ENCODE peak calls at places on chromosomes 7 and 10, in four cellular contexts. E is HCT116, F is K562, J is HepG2. H is an unnamed sample.

GRCh38 chr7:114439581-114439980 is 25.0 kb downstream of the FOXP2 start:
- DNase-seq in E (no peak), F (no peak), J (no peak), H (no peak)

GRCh38 chr10:484925-485661 is 204.4 kb downstream of the DIP2C start:
- DNase-seq in E (no peak), F (no peak), J (no peak), H (no peak)

GRCh38 chr10:63467833-63468232 is 2.1 kb upstream of the JMJD1C start:
- DNase-seq in E (no peak), F (no peak), J (no peak), H (no peak)

GRCh38 chr10:124650820-124651401 is 93.3 kb downstream of the FAM53B start:
- DNase-seq in E (no peak), F (no peak), J (no peak), H (no peak)

GRCh38 chr10:59463909-59464308 is 101.6 kb upstream of the FAM13C start:
- DNase-seq in E (no peak), F (no peak), J (no peak), H (no peak)

GRCh38 chr7:19442016-19442785 is 266.6 kb downstream of the POLR1F start:
- DNase-seq in E (peak), F (no peak), J (no peak), H (peak)

GRCh38 chr7:157518514-157519175 is 181.8 kb downstream of the DNAJB6 start:
- DNase-seq in E (no peak), F (no peak), J (no peak), H (no peak)

GRCh38 chr10:74969530-74969929 is 141.9 kb upstream of the SAMD8 start:
- DNase-seq in E (no peak), F (no peak), J (no peak), H (no peak)

GRCh38 chr10:101655581-101655980 is 39.4 kb downstream of the FBXW4 start:
- DNase-seq in E (no peak), F (no peak), J (no peak), H (no peak)

GRCh38 chr10:127736222-127736914 is 617 bp upstream of the FOXI2 start:
- DNase-seq in E (no peak), F (no peak), J (no peak), H (no peak)

GRCh38 chr10:72616716-72617115 is 9.2 kb downstream of the MICU1 start:
- DNase-seq in E (no peak), F (no peak), J (no peak), H (no peak)

GRCh38 chr7:28112883-28113540 is 67.6 kb downstream of the JAZF1 start:
- DNase-seq in E (no peak), F (no peak), J (peak), H (no peak)

GRCh38 chr10:36172574-36172973 is 530.5 kb upstream of the FZD8 start:
- DNase-seq in E (no peak), F (no peak), J (no peak), H (no peak)

GRCh38 chr7:116339564-116339963 is 129.2 kb downstream of the TES start:
- DNase-seq in E (no peak), F (peak), J (peak), H (no peak)

GRCh38 chr10:22491931-22492615 is 146.8 kb downstream of the SPAG6 start:
- DNase-seq in E (no peak), F (no peak), J (no peak), H (no peak)

GRCh38 chr10:123250640-123251039 is 96.4 kb downstream of the BUB3 start:
- DNase-seq in E (no peak), F (no peak), J (no peak), H (no peak)

GRCh38 chr7:137987968-137988367 is 13.9 kb downstream of the CREB3L2 start:
- DNase-seq in E (no peak), F (no peak), J (no peak), H (no peak)
- TF ChIP-seq SIN3A in E (no peak), F (no peak), J (no peak), H (no peak)

DNA sequence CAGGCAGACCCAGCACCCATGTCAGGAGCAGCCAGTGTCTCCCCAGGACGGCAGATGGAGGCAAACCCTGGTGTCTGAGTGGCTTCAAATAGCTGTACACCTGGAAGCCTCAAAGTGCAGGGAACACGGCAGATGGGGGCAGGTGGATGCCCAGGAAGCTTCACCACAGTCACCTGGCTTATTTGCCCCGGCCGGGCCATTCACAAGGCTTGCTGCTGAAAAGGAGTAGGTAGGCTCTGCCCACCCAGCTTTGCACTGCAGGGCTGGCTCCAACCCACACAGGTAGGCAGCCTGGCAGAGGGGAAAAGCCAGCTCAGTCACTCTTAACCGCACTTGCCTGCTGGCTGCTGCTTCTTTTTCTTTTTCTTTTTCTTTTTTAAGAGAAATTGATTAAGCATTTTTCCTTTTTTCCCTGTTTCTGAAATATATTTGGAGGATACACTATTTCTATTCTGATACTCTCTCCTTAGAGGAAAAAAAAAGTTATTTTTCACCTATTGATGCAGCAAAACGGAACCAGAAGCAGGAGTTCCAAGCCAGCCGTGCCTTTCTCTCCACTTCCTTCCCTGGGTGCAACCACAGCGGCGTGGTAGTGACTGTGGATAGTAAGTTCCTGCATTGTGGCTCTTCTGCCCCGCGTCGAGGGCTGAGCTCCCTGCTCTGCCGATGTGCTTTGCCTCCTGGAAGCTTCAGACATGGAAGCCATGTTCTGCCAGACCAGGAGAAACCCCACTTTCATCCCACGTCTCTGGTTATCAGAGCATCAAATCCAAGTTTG is 118.3 kb downstream of the KLF6 start:
- DNase-seq in E (no peak), F (no peak), J (no peak), H (no peak)
- TF ChIP-seq TCF7L2 in E (no peak), F (no peak), J (no peak), H (no peak)

GRCh38 chr7:142511801-142512200 is 237.5 kb upstream of the PRSS1 start:
- DNase-seq in E (no peak), F (no peak), J (no peak), H (no peak)
- TF ChIP-seq SIN3A in E (no peak), F (no peak), J (no peak), H (no peak)

DNA sequence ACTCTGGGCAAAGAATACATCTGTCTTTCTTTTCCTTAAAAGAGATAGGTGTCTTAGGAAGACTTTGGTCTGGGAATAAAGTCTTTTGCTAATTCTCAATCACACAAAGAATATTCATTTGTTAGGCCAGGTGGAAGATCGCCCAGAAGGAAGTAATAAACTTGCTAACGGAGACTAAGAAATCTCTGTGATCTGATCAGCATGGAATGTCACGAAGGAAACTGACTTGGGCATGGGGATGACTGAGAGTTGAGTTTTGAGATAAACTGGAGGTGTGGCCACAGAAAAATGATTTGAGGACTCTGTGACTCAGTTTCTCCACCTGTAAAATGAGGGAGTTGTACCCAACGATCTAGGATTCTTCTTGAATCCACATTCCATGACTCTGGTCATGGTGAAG is 161.1 kb upstream of the SVIL start:
- DNase-seq in E (no peak), F (no peak), J (no peak), H (no peak)
- TF ChIP-seq TCF7L2 in E (no peak), F (no peak), J (no peak), H (no peak)

GRCh38 chr10:79326361-79327089 is 20.7 kb upstream of the PPIF start:
- DNase-seq in E (no peak), F (no peak), J (no peak), H (no peak)

GRCh38 chr10:79321951-79322350 is 25.3 kb upstream of the PPIF start:
- DNase-seq in E (no peak), F (no peak), J (no peak), H (no peak)

GRCh38 chr10:79322616-79323566 is 24.4 kb upstream of the PPIF start:
- DNase-seq in E (no peak), F (no peak), J (no peak), H (no peak)

GRCh38 chr10:79323602-79324001 is 23.7 kb upstream of the PPIF start:
- DNase-seq in E (no peak), F (no peak), J (no peak), H (no peak)

DNA sequence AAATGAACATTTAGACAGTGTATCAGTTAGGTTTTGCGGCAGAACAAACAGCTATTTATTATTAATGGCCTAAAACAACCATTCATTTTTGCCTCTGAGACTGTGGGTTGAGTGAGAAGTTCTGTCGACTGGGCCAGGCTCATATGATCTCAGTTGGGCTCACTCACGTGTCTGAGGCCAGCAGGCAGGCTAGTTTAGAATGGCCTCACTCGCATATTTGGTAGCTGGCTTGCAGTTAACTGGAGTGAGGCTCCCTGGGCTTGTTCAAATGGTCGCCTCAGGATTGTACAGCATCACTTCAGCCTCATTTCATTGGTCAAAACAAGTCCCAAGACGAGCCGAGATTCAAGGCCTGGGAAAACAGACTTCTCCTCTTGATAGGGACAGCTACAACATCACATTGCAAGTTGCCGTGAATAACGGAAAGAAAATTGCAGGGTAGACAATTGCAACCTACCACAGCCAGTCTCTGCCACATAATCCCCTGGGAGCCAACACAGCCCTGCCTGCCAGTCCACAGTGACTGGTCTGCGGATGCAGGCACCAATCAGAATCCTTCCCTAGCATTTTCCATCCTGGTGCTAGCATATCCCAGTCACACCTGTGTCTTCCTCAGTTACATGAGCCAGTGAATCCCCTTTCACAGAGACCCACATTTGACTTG is 23.1 kb upstream of the PPIF start:
- DNase-seq in E (no peak), F (no peak), J (no peak), H (no peak)
- TF ChIP-seq SIN3A in E (no peak), F (no peak), J (no peak), H (no peak)